ENCODE peak calls at places on chromosome 3, in five cellular contexts. Z is suprapubic skin, U is spleen, B is HCT116, P is upper lobe of left lung. E is an unnamed sample.

GRCh38 chr3:11832964-11833621 is 13.6 kb downstream of the TAMM41 start:
- DNase-seq in Z (no peak), U (no peak), B (no peak), P (no peak), E (no peak)

GRCh38 chr3:140931-141330 is 55.6 kb upstream of the CHL1 start:
- DNase-seq in Z (no peak), U (no peak), B (no peak), P (no peak), E (no peak)

GRCh38 chr3:53185761-53186465 is 24.9 kb downstream of the PRKCD start:
- DNase-seq in Z (no peak), U (peak; percentile 64), B (no peak), P (no peak), E (no peak)

GRCh38 chr3:154122096-154122911 is 1.1 kb downstream of the ARHGEF26 start:
- DNase-seq in Z (no peak), U (no peak), B (no peak), P (peak; percentile 83), E (no peak)

GRCh38 chr3:159346504-159346903 is 544.6 kb downstream of the MFSD1 start:
- DNase-seq in Z (no peak), U (no peak), B (peak; percentile 4), P (no peak), E (no peak)

GRCh38 chr3:50454671-50455070 is 48.8 kb downstream of the CACNA2D2 start:
- DNase-seq in Z (no peak), U (no peak), B (no peak), P (peak; percentile 22), E (no peak)

GRCh38 chr3:15512173-15512572 is 9.3 kb downstream of the COLQ start:
- DNase-seq in Z (no peak), U (no peak), B (no peak), P (no peak), E (no peak)

GRCh38 chr3:46208167-46208704 is at the start of gene CCR1:
- DNase-seq in Z (no peak), U (peak; percentile 87), B (peak; percentile 45), P (no peak), E (peak; percentile 92)

GRCh38 chr3:115788921-115789470 is 165.7 kb downstream of the GAP43 start:
- DNase-seq in Z (no peak), U (no peak), B (peak; percentile 57), P (no peak), E (no peak)

GRCh38 chr3:138786788-138787276 is 47.9 kb downstream of the PIK3CB start:
- DNase-seq in Z (no peak), U (no peak), B (no peak), P (no peak), E (no peak)

GRCh38 chr3:54173371-54173770 is 51.0 kb downstream of the CACNA2D3 start:
- DNase-seq in Z (no peak), U (no peak), B (no peak), P (no peak), E (no peak)

GRCh38 chr3:126546549-126547239 is 12.0 kb downstream of the C3orf22 start:
- DNase-seq in Z (peak; percentile 44), U (no peak), B (no peak), P (no peak), E (no peak)

GRCh38 chr3:2024713-2025112 is 74.0 kb upstream of the CNTN4 start:
- DNase-seq in Z (no peak), U (no peak), B (no peak), P (no peak), E (no peak)

GRCh38 chr3:69948246-69948862 is 51.2 kb upstream of the SAMMSON start:
- DNase-seq in Z (no peak), U (no peak), B (peak; percentile 6), P (no peak), E (no peak)

GRCh38 chr3:53261712-53262111 is 5.9 kb upstream of the TKT start:
- DNase-seq in Z (no peak), U (peak; percentile 58), B (no peak), P (no peak), E (no peak)

GRCh38 chr3:148975277-148975676 is 16.1 kb upstream of the GYG1 start:
- DNase-seq in Z (no peak), U (no peak), B (no peak), P (no peak), E (no peak)

GRCh38 chr3:122918576-122919290 is 108.8 kb downstream of the SEMA5B start:
- DNase-seq in Z (no peak), U (peak; percentile 37), B (no peak), P (no peak), E (no peak)

GRCh38 chr3:33537135-33537534 is 96.9 kb upstream of the UBP1 start:
- DNase-seq in Z (no peak), U (no peak), B (no peak), P (no peak), E (no peak)

GRCh38 chr3:141412936-141413354 is 44.6 kb downstream of the ZBTB38 start:
- DNase-seq in Z (peak; percentile 95), U (no peak), B (no peak), P (peak; percentile 56), E (peak; percentile 97)

GRCh38 chr3:49133226-49133951 is 539 bp upstream of the LAMB2 start:
- DNase-seq in Z (peak; percentile 96), U (no peak), B (peak; percentile 74), P (peak; percentile 89), E (peak; percentile 94)

GRCh38 chr3:182524711-182525401 is 268.4 kb upstream of the ATP11B start:
- DNase-seq in Z (no peak), U (no peak), B (no peak), P (no peak), E (peak; percentile 2)

GRCh38 chr3:170144437-170144843 is 37.1 kb downstream of the PHC3 start:
- DNase-seq in Z (no peak), U (no peak), B (no peak), P (no peak), E (no peak)

GRCh38 chr3:9153763-9154601 is 95.5 kb downstream of the SRGAP3 start:
- DNase-seq in Z (peak; percentile 88), U (no peak), B (no peak), P (no peak), E (no peak)

DNA sequence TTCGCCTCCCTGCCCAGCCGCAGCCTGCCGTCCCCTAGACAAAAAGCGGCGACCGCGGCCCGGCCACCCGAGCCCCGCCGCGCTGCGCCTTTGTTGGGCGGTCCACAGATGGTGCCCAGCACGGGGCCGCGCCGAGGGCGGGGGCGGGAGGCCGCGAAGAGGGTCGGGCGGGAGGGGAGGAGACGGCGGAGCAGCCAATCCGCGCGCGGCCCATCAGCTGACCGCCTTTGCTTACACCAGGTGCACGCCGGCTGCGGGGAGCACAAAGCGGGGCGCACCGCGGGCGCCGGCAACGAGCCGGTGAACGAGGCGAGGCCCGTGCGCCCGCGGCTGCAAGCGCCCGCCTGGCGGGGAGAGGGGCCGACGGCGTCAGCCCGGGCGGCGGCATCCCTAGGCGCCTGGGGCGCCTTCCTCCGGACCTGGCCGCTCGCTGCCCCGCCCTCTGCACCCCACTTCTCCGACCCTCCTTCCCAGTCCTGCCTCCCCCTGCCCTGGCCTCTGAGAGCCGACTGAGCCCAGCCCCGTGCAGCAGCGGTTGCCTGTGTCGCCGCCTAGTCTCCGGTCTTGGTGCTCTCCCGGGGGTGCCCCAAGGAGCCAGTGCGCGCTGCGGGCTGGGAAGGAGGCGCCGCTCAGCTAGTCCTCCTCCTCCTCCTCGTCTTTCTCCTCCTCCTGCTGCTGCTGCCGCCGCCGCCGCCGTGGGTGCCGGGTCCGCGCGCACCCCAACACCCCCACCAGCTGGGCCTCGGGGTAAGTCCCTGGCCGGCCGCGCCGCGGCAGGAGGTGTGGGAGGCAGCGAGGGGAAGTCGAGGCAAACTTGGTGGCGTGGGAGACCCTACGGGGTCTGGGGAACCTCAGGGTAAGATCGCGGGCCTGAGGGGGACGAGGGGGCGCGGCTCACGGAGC is at the start of gene LRRN1:
- DNase-seq in Z (peak; percentile 78), U (peak; percentile 93), B (no peak), P (peak; percentile 92), E (no peak)
- TF ChIP-seq POLR2A in Z (no peak), U (no peak), B (no peak), P (peak; percentile 45), E (no peak)

DNA sequence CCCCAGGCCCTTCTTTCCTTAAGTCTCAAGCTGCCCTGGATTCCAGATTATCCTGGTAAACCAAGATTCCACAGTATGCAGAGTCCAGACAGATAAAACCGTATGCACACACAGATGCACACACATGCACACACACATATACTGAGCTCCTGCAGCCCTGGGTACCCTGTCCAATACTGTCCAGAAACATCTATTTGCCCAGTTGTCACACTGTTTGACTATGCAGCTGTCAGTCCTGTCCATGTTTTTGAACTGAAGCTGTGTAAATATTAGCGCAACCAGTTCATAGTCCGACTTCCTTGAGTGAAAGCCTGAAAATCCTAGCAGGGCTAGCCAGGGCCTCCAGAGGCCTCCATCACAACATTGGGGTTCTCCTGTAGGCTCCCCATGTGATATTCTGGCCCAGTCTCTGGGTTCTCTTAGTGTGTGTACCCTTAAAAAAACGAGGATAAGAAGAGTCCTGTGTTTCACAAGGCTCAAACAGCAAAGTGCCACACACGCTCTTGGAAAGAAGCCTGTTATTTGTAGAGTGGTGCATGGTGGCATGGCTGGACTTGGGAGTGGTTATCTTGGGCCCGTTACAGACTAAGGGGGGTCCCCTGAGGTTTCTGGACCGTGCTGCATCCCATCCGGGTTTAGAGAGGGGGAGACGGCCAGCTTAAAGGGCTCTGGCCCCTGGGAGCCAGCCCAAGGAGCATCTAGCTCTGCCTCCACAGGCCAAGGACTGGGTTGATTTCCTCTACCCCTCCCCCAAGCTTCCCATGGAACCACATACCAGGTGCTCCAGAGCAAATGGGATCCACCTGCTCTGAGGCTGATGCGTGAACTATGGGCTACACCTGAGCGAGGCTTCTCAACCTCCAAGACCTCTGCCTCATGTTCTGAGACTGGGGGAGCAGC is 108.3 kb downstream of the IQSEC1 start:
- DNase-seq in Z (no peak), U (no peak), B (no peak), P (no peak), E (no peak)
- TF ChIP-seq POLR2AphosphoS5 in Z (no peak), U (no peak), B (no peak), P (no peak), E (no peak)

DNA sequence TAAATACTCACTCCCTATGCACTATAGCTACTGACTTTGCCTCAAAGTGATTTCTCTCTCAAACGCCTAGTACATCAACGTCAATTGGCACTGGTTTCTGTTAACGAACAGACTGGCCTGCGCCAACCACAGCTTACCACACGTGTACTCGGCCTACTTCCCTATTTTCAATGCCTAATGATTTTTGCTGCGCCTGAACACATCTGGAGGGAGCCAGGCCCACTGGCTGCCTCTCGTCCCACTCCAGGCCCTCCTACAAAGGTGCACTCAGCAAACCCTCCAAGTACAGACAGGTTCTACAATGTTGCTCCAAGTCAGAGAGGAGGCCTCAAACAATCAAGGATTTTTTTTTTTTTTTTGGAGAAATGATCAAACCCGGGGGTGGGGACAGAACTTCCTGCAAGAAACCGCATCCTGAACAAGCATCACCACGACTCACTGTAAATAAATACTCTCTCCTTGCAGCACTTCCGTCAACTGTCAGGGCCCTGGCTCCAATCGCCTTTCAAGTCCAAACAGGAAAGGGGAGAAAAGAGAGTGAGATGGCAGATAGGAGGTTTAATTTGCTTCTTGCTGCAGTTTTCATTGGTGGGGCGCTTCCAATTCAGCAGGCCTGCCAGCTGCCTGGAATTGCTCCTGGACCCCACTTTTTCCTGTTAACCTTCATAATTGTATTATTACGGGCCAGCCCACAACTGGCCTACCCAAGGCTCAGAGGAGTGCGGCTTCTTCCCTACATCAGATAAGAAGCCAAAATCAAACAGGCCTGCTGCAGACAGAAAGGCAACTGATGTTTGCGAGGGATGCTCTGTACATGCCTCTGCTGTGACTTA is 139.3 kb downstream of the FOXP1 start:
- DNase-seq in Z (no peak), U (peak; percentile 92), B (no peak), P (no peak), E (no peak)
- TF ChIP-seq POLR2A in Z (no peak), U (no peak), B (no peak), P (peak; percentile 37), E (no peak)

GRCh38 chr3:101383656-101384055 is 63.3 kb upstream of the IMPG2 start:
- DNase-seq in Z (no peak), U (no peak), B (no peak), P (no peak), E (no peak)
- TF ChIP-seq POLR2AphosphoS5 in Z (no peak), U (peak; percentile 32), B (no peak), P (no peak), E (no peak)